ENCODE peak calls at places on chromosomes 6 and 20, in eight cellular contexts. N is adrenal gland; D is uterus; J is CD8-positive, alpha-beta T cell; K is cardiac muscle cell; F is tibial artery; A is colonic mucosa; P is CD4-positive, alpha-beta T cell. Q is an unnamed sample.

GRCh38 chr6:63730311-63730710 is 94.7 kb downstream of the PHF3 start:
- DNase-seq in N (no peak), D (no peak), J (no peak), K (no peak), F (no peak), A (no peak), P (no peak), Q (no peak)

GRCh38 chr20:45406260-45407066 is 1.6 kb upstream of the DBNDD2 start:
- DNase-seq in N (peak; percentile 70), D (peak; percentile 75), J (peak; percentile 37), K (peak; percentile 44), F (peak; percentile 94), A (peak; percentile 86), P (peak; percentile 26), Q (peak; percentile 67)

GRCh38 chr20:60030471-60030870 is 72.2 kb downstream of the CDH26 start:
- DNase-seq in N (no peak), D (no peak), J (no peak), K (no peak), F (no peak), A (no peak), P (no peak), Q (no peak)

GRCh38 chr6:5679696-5680494 is 326.8 kb downstream of the NRN1 start:
- DNase-seq in N (no peak), D (no peak), J (no peak), K (no peak), F (no peak), A (no peak), P (no peak), Q (no peak)

GRCh38 chr20:25072226-25072811 is 9.6 kb downstream of the VSX1 start:
- DNase-seq in N (no peak), D (no peak), J (no peak), K (peak; percentile 30), F (no peak), A (peak; percentile 11), P (no peak), Q (no peak)

GRCh38 chr6:17869010-17869752 is 118.3 kb downstream of the KIF13A start:
- DNase-seq in N (no peak), D (no peak), J (no peak), K (no peak), F (no peak), A (no peak), P (no peak), Q (no peak)

GRCh38 chr6:137351890-137352289 is 132.7 kb upstream of the IFNGR1 start:
- DNase-seq in N (no peak), D (no peak), J (no peak), K (peak; percentile 59), F (no peak), A (no peak), P (no peak), Q (no peak)

GRCh38 chr6:167748458-167749379 is 78.0 kb upstream of the AFDN start:
- DNase-seq in N (no peak), D (no peak), J (no peak), K (no peak), F (no peak), A (no peak), P (no peak), Q (no peak)

GRCh38 chr6:8736046-8736877 is 300.9 kb upstream of the SLC35B3 start:
- DNase-seq in N (no peak), D (no peak), J (no peak), K (no peak), F (no peak), A (no peak), P (no peak), Q (no peak)

GRCh38 chr20:64083380-64084208 is 604 bp downstream of the LKAAEAR1 start:
- DNase-seq in N (peak; percentile 70), D (no peak), J (peak; percentile 67), K (peak; percentile 82), F (no peak), A (peak; percentile 60), P (peak; percentile 59), Q (peak; percentile 94)

GRCh38 chr6:42038811-42039408 is 11.4 kb upstream of the TAF8 start:
- DNase-seq in N (no peak), D (no peak), J (no peak), K (no peak), F (no peak), A (no peak), P (no peak), Q (no peak)

GRCh38 chr6:153564803-153565202 is 433.7 kb upstream of the RGS17 start:
- DNase-seq in N (no peak), D (no peak), J (no peak), K (no peak), F (no peak), A (no peak), P (no peak), Q (no peak)

DNA sequence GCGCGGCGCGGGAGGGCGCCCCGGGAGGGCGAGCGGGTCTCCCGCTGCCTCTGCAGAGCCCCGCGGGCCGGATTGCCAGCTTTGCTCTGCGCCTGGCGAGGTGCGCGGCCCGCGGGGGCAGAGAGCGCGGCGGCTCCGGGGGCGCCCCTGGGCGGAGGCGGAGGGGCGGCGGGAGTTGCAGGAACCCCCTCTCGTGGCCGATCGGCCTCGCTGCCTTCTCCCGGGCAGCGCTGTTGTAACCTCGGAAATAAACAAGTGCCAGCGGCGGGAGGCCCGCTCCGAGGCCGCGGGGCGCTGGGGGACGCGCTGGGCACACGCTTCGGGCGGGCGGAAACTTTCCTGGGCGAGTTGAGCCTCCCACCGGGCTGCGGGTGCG is 1.2 kb downstream of the CDH4 start:
- DNase-seq in N (no peak), D (no peak), J (no peak), K (peak; percentile 25), F (no peak), A (no peak), P (no peak), Q (peak; percentile 38)
- TF ChIP-seq CTCF in N (no peak), D (no peak), J (no peak), K (peak; percentile 25), F (no peak), A (no peak), P (no peak), Q (peak; percentile 16)

DNA sequence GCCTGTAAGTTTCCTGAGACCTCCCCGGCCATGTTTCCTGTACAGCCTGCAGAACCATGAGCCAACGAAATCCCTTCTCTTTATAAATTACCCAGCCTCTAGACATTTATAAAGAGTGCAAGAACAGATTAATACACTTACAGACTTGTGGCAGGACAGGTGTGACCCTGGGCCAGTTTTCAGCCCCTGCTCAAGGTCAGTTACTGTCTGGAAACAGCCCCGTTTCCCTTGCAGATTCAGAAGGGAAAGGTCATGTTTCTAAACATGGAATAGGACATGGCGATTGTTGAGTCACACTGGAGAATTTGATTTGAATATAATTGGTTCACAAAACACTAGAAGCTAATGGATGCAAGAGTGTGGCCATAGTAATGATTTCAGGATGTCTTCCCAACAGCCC is 248.8 kb downstream of the DLL1 start:
- DNase-seq in N (no peak), D (no peak), J (no peak), K (no peak), F (no peak), A (no peak), P (no peak), Q (no peak)
- H3K9me3 ChIP-seq in N (no peaks in the 10 kb centered on the region), D (no peaks in the 10 kb centered on the region), J (no peaks in the 10 kb centered on the region), K (no peaks in the 10 kb centered on the region), F (no peaks in the 10 kb centered on the region), A (no peaks in the 10 kb centered on the region), P (no peaks in the 10 kb centered on the region), Q (no peaks in the 10 kb centered on the region)

GRCh38 chr6:48472535-48472934 is 361.5 kb upstream of the PTCHD4 start:
- DNase-seq in N (no peak), D (no peak), J (no peak), K (peak; percentile 21), F (no peak), A (no peak), P (no peak), Q (no peak)

GRCh38 chr6:48472121-48472520 is 361.1 kb upstream of the PTCHD4 start:
- DNase-seq in N (no peak), D (no peak), J (no peak), K (peak; percentile 78), F (no peak), A (no peak), P (no peak), Q (no peak)

GRCh38 chr6:48474764-48475674 is 364.0 kb upstream of the PTCHD4 start:
- DNase-seq in N (no peak), D (no peak), J (no peak), K (peak; percentile 54), F (no peak), A (no peak), P (no peak), Q (no peak)

GRCh38 chr6:48474136-48474535 is 363.1 kb upstream of the PTCHD4 start:
- DNase-seq in N (no peak), D (no peak), J (no peak), K (no peak), F (no peak), A (no peak), P (no peak), Q (no peak)

GRCh38 chr6:48476257-48476656 is 365.3 kb upstream of the PTCHD4 start:
- DNase-seq in N (no peak), D (no peak), J (no peak), K (peak; percentile 64), F (no peak), A (no peak), P (no peak), Q (no peak)
- TF ChIP-seq CTCF in N (peak; percentile 10), D (no peak), J (no peak), K (peak; percentile 56), F (no peak), A (no peak), P (no peak), Q (no peak)

DNA sequence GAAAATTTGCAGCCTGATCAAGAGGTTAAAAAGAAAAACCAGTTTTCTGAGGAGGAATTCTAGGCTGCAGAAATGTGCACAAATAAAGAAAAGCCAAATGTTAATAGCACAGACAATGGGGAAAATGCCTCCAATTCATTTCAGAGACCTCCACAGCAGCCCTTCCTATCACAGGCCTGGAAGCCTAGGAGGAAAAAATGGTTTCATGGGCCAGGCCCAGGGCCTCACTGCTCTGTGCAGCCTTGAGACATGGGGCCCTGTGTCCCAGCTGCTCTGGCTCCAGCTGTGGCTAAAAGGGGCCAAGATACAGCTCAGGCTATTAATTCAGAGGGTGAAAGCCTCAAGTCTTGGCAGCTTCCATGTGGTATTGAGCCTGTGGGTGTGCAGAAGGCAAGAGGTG is 18.9 kb downstream of the AHI1 start:
- DNase-seq in N (no peak), D (no peak), J (no peak), K (no peak), F (no peak), A (no peak), P (no peak), Q (no peak)
- H3K9me3 ChIP-seq in N (peaks cover 9% of the 10 kb centered on the region), D (peaks cover 20% of the 10 kb centered on the region), J (peaks cover 4% of the 10 kb centered on the region), K (no peaks in the 10 kb centered on the region), F (peaks cover 28% of the 10 kb centered on the region), A (peaks cover 10% of the 10 kb centered on the region), P (peaks cover 30% of the 10 kb centered on the region), Q (no peaks in the 10 kb centered on the region)

GRCh38 chr6:130076512-130076911 is 58.1 kb downstream of the L3MBTL3 start:
- DNase-seq in N (no peak), D (no peak), J (no peak), K (no peak), F (no peak), A (no peak), P (no peak), Q (no peak)
- TF ChIP-seq CTCF in N (no peak), D (no peak), J (no peak), K (no peak), F (no peak), A (no peak), P (peak; percentile 22), Q (no peak)

DNA sequence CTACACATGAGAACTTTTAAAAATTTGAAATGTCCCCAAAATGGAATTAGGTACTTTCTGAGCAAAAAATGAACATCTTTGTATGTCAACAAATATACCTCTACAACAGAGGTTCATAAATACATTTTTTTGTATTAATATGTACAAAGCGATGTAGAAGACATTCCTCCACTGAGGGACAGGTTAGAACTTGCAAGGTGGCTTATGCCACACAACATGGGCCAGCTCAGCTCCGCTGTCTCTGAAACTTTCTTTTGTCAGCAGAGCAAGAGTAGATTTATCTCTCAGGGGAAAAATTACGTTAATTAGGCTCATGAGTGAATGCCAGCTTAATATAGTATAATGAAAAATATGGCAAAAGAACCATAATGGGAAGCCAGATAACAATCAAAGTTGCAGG is 10.6 kb upstream of the TMEM242 start:
- DNase-seq in N (no peak), D (no peak), J (no peak), K (no peak), F (no peak), A (no peak), P (no peak), Q (no peak)
- H3K9me3 ChIP-seq in N (no peaks in the 10 kb centered on the region), D (no peaks in the 10 kb centered on the region), J (no peaks in the 10 kb centered on the region), K (no peaks in the 10 kb centered on the region), F (no peaks in the 10 kb centered on the region), A (no peaks in the 10 kb centered on the region), P (no peaks in the 10 kb centered on the region), Q (no peaks in the 10 kb centered on the region)

Q was measured in BE2C.